ENCODE peak calls at places on chromosomes 7 and 10, in four cellular contexts. J, Z, Q and I are unnamed samples.

GRCh38 chr10:102267748-102268147 is 22.4 kb downstream of the GBF1 start:
- DNase-seq in Z (no peak), Q (no peak), J (no peak), I (no peak)

GRCh38 chr10:100333821-100334469 is 3.9 kb upstream of the PKD2L1 start:
- DNase-seq in Q (no peak), J (no peak), Z (no peak), I (no peak)

GRCh38 chr7:27423290-27423689 is 180.7 kb downstream of the EVX1 start:
- DNase-seq in Z (peak), Q (no peak), J (no peak), I (peak)

GRCh38 chr7:118573065-118573464 is 348.6 kb downstream of the ANKRD7 start:
- DNase-seq in Q (no peak), J (no peak), Z (no peak), I (no peak)

GRCh38 chr10:26802527-26802926 is 58.2 kb downstream of the ABI1 start:
- DNase-seq in Q (no peak), Z (no peak), J (no peak), I (no peak)

GRCh38 chr7:157543276-157543675 is 206.5 kb downstream of the DNAJB6 start:
- DNase-seq in Z (no peak), J (no peak), Q (no peak), I (no peak)

GRCh38 chr10:103918053-103918846 is at the start of gene STN1:
- DNase-seq in Z (peak), Q (peak), J (peak), I (peak)

GRCh38 chr10:9254353-9254752 is 1199.9 kb downstream of the GATA3 start:
- DNase-seq in Q (no peak), Z (no peak), J (no peak), I (no peak)

GRCh38 chr7:22732556-22733126 is 5.6 kb downstream of the IL6 start:
- DNase-seq in Q (peak), J (no peak), Z (no peak), I (no peak)

GRCh38 chr10:94677691-94678090 is 5.8 kb upstream of the CYP2C18 start:
- DNase-seq in J (no peak), Z (peak), Q (peak), I (no peak)

GRCh38 chr10:109721401-109722028 is 201.8 kb downstream of the XPNPEP1 start:
- DNase-seq in J (no peak), Q (no peak), Z (no peak), I (no peak)

GRCh38 chr7:11294965-11295364 is 321.3 kb downstream of the PHF14 start:
- DNase-seq in Q (no peak), J (no peak), Z (no peak), I (no peak)

GRCh38 chr7:48350515-48350914 is 179.3 kb downstream of the ABCA13 start:
- DNase-seq in Z (no peak), Q (no peak), J (no peak), I (no peak)

GRCh38 chr7:30984359-30985107 is 20.8 kb downstream of the GHRHR start:
- DNase-seq in J (no peak), Q (peak), Z (no peak), I (peak)

GRCh38 chr10:59907918-59908807 is 1.8 kb upstream of the CCDC6 start:
- DNase-seq in Q (peak), Z (peak), J (peak), I (peak)

GRCh38 chr10:34380816-34381215 is 434.3 kb downstream of the PARD3 start:
- DNase-seq in Z (no peak), Q (no peak), J (no peak), I (peak)

GRCh38 chr7:134948736-134949135 is 37.6 kb upstream of the AGBL3 start:
- DNase-seq in J (no peak), Z (no peak), Q (peak), I (no peak)

GRCh38 chr10:6491841-6492609 is 88.1 kb downstream of the PRKCQ start:
- DNase-seq in Z (no peak), Q (no peak), J (no peak), I (no peak)

GRCh38 chr10:1309237-1309968 is 253.2 kb downstream of the WDR37 start:
- DNase-seq in J (no peak), Q (no peak), Z (no peak), I (no peak)

GRCh38 chr7:2041496-2042367 is 191.0 kb downstream of the MAD1L1 start:
- DNase-seq in Q (no peak), J (peak), Z (no peak), I (no peak)

GRCh38 chr7:22563115-22563514 is 63.1 kb upstream of the STEAP1B start:
- DNase-seq in J (no peak), Q (no peak), Z (no peak), I (no peak)

GRCh38 chr10:107966817-107967216 is 802.3 kb upstream of the SORCS1 start:
- DNase-seq in Q (no peak), J (no peak), Z (no peak), I (no peak)

GRCh38 chr10:52864459-52865106 is 92.0 kb upstream of the MBL2 start:
- DNase-seq in J (no peak), Q (peak), Z (no peak), I (peak)

GRCh38 chr10:132406750-132407149 is 9.8 kb downstream of the PWWP2B start:
- DNase-seq in J (no peak), Q (no peak), Z (no peak), I (no peak)

GRCh38 chr10:132448248-132448731 is 51.3 kb downstream of the PWWP2B start:
- DNase-seq in J (peak), Q (peak), Z (peak), I (no peak)

GRCh38 chr7:149595078-149595477 is 97.5 kb upstream of the ZNF746 start:
- DNase-seq in Q (no peak), J (no peak), Z (no peak), I (no peak)

GRCh38 chr10:17444062-17444714 is 10.2 kb downstream of the ST8SIA6 start:
- DNase-seq in Q (no peak), Z (no peak), J (no peak), I (no peak)

GRCh38 chr7:133941496-133941895 is 185.6 kb upstream of the LRGUK start:
- DNase-seq in J (no peak), Z (no peak), Q (no peak), I (no peak)

GRCh38 chr10:115720121-115720520 is 552.9 kb downstream of the GFRA1 start:
- DNase-seq in J (no peak), Q (no peak), Z (no peak), I (no peak)

GRCh38 chr7:38465946-38466345 is 165.2 kb downstream of the AMPH start:
- DNase-seq in Z (no peak), J (no peak), Q (no peak), I (no peak)

GRCh38 chr10:83564889-83565588 is 574.3 kb upstream of the GHITM start:
- DNase-seq in Q (no peak), Z (no peak), J (no peak), I (no peak)

GRCh38 chr7:22137466-22137865 is 191.8 kb upstream of the CDCA7L start:
- DNase-seq in Q (no peak), J (no peak), Z (no peak), I (peak)

DNA sequence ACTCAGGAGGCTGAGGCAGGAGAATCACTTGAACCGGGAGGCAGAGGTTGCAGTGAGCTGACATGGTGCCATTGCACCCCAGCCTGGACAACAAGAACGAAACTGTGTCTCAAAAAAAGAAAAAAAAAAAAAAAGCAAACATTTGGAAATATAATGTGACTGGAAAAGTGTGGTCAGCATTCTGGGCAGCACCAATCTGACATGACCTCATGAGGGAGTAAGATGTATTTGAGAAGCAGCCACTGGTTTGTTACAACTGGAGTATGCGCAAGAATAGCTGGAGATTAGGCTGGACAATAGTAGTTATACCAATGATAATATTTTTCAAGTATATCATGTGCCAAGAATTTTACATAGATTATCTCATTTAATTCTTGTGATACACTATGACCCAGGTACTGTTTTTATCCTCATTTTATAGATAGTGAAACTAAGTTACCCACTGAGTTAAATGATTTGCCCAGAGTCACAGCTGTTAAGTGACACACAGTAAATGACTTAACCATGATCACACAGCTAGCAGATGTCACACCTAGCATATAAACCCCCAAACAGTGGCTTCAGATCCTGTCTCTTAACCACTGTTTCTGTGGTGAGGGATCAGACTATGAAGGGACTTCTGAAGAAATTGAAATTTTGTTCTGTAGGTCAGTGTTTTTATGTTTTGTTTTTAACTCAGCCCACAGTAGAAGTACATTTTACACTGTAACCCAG is 11.1 kb downstream of the MCU start:
- DNase-seq in Q (peak), Z (no peak), J (no peak), I (no peak)
- TF ChIP-seq CTCF in Q (no peak), Z (no peak), J (peak), I (no peak)

DNA sequence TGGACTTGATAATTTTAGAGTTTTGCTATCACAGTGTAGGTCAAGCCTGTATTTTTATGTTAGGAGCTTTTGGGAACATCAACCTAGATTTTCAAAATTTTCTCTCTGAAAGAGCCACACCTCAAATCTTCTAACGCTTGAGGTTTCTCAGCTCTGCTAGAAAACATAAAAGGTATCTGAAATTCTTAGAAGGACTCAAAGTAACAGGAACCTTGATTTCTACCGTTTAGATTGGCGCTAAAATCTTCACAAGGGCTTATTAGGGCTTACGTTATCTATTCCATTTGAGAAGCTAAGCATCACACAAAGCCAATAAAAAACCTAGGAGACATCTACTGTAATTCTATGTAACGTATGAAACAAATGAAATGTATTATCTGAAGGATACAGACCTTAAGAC is 192.4 kb downstream of the AHR start:
- DNase-seq in Q (no peak), Z (no peak), J (no peak), I (no peak)
- H3K4me3 ChIP-seq in Q (no peak), Z (no peak), J (no peak), I (no peak)

GRCh38 chr7:36312915-36313334 is 76.7 kb upstream of the ANLN start:
- DNase-seq in Q (no peak), J (no peak), Z (no peak), I (no peak)

GRCh38 chr7:36310897-36311296 is 78.8 kb upstream of the ANLN start:
- DNase-seq in Q (no peak), J (no peak), Z (no peak), I (no peak)

GRCh38 chr7:36311539-36311938 is 78.1 kb upstream of the ANLN start:
- DNase-seq in Z (no peak), Q (no peak), J (no peak), I (no peak)

GRCh38 chr7:36313607-36314006 is 76.1 kb upstream of the ANLN start:
- DNase-seq in Z (no peak), J (no peak), Q (no peak), I (no peak)

DNA sequence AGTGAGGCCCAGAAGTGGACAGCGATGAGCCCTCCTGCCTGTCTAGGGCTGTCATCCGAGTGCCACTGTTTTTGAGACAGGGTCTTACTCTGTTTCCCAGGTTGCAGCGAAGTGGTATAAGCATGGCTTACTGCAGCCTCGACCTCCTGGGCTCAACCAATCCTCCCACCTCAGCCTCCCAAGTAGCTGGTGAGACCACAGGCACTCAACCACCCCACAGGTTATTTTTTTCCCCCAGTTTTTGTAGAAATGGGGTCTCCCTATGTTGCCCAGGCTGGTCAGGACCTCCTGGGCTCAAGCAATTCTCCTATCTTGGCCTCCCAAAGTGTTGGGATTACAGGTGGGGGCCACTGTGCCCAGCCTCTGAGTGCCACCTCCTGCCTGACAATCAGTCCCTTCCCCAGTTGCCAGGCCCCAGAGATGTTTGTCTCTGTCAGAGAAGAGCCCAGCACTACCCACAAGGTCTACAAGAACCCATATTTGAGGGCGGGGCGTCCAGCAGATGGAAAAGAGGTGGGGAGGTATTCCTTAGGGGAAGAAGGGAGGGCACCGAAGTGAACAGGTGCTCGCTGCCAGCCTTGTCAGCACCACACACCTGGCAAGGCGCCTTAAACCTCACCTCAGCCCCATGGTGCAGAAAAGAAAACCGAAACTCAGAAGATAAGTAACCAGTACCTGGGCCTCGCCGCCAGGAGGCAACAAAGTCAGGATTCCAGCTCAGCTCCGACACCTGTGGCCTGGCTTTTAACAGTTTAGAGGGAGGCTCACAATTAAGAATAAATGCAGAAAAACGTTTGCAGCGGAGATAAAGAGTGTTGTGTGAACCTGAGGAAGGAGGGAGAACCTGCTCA is 77.4 kb upstream of the ANLN start:
- DNase-seq in Z (peak), Q (peak), J (no peak), I (no peak)
- TF ChIP-seq CTCF in Z (peak), Q (peak), J (no peak), I (peak)

DNA sequence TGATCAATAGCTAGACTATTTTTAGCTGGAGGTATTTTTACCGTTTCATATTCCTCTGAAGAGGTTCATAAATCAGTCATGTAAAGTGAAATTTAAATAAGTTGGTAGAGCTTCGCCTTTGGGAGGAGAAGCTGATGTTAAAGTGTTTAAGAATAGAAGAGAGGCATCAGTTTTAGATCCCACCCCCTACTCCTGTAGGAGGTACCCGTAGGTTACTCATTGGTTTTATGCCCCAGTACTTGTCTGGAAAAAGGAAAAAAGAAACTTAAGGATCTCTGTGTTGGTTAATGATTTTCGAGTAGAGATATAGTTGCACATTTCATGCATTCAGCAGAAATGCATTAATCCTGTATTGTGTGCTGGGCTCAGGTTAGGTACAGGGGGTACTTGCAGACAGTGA is 8.7 kb downstream of the ZNF365 start:
- DNase-seq in Z (no peak), J (no peak), Q (no peak), I (no peak)
- H3K4me3 ChIP-seq in Z (no peak), J (no peak), Q (no peak), I (no peak)

GRCh38 chr10:87767253-87767652 is 50.8 kb downstream of the ATAD1 start:
- DNase-seq in J (no peak), Q (no peak), Z (no peak), I (no peak)

GRCh38 chr10:87776328-87776727 is 41.7 kb downstream of the ATAD1 start:
- DNase-seq in J (no peak), Q (no peak), Z (no peak), I (no peak)

GRCh38 chr10:87775766-87776165 is 42.3 kb downstream of the ATAD1 start:
- DNase-seq in J (no peak), Q (no peak), Z (no peak), I (no peak)

GRCh38 chr10:87771871-87772500 is 46.0 kb downstream of the ATAD1 start:
- DNase-seq in Z (no peak), J (no peak), Q (peak), I (no peak)
- TF ChIP-seq CTCF in Z (peak), J (peak), Q (peak), I (peak)

DNA sequence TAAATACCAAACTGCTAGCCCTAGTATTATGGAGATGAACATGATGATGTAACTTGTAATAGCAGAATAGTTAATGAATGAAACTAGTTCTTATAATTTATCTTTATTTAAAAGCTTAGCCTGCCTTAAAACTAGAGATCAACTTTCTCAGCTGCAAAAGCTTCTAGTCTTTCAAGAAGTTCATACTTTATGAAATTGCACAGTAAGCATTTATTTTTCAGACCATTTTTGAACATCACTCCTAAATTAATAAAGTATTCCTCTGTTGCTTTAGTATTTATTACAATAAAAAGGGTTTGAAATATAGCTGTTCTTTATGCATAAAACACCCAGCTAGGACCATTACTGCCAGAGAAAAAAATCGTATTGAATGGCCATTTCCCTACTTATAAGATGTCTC is 33.2 kb downstream of the SIRT1 start:
- DNase-seq in Q (no peak), J (no peak), Z (no peak), I (no peak)
- H3K4me3 ChIP-seq in Q (no peak), J (no peak), Z (no peak), I (no peak)

GRCh38 chr10:13351340-13351915 is 3.3 kb upstream of the SEPHS1 start:
- DNase-seq in J (no peak), Q (no peak), Z (no peak), I (no peak)

GRCh38 chr10:13356392-13356791 is 8.3 kb upstream of the SEPHS1 start:
- DNase-seq in Q (no peak), J (no peak), Z (no peak), I (no peak)

GRCh38 chr10:13354783-13355182 is 6.7 kb upstream of the SEPHS1 start:
- DNase-seq in Q (no peak), Z (no peak), J (no peak), I (no peak)

GRCh38 chr10:13349776-13350274 is 1.7 kb upstream of the SEPHS1 start:
- DNase-seq in J (peak), Q (no peak), Z (peak), I (no peak)

DNA sequence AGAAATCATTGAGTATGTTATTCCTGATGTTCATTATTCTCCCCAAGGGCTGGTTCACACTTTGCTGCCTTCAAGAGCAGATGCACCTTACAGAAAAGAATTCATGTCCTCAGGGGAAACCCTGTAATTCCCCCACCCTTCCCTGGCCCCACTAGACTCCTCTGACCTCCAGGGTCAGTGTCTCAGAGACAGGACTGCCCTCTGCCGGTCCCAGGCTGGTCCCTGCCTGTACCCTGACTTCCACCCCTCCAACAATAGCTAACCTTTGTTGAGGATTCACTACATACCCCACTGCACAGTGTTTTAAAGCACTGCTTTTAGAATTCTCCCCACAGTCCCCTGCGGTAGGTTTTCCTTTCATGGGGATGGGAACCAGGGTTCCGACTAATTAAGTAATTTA is 4.4 kb upstream of the SEPHS1 start:
- DNase-seq in Q (no peak), J (no peak), Z (no peak), I (no peak)
- TF ChIP-seq CTCF in Q (no peak), J (no peak), Z (no peak), I (peak)

GRCh38 chr7:44491229-44491628 is 771 bp upstream of the NUDCD3 start:
- DNase-seq in Z (no peak), Q (no peak), J (no peak), I (no peak)
- H3K4me3 ChIP-seq in Z (peak), Q (peak), J (peak), I (peak)